ENCODE peak calls at places on chromosomes 5 and 9, in four cellular contexts. O is ovary, G is HL-60, Q is AG09309. M is an unnamed sample.

GRCh38 chr5:160496784-160497183 is 75.1 kb downstream of the PTTG1 start:
- DNase-seq in O (no peak), G (no peak), Q (no peak), M (no peak)

GRCh38 chr9:87883990-87884389 is 1.3 kb downstream of the SPATA31E1 start:
- DNase-seq in O (no peak), G (no peak), Q (no peak), M (no peak)

GRCh38 chr9:110370316-110370715 is 32.7 kb upstream of the TXNDC8 start:
- DNase-seq in O (no peak), G (no peak), Q (peak), M (no peak)

GRCh38 chr9:108855888-108856287 is at the start of gene ACTL7B:
- DNase-seq in O (no peak), G (no peak), Q (no peak), M (no peak)

GRCh38 chr5:157857821-157858526 is 971 bp downstream of the CLINT1 start:
- DNase-seq in O (no peak), G (peak), Q (no peak), M (no peak)

GRCh38 chr5:173706700-173707099 is 90.2 kb upstream of the BOD1 start:
- DNase-seq in O (no peak), G (no peak), Q (no peak), M (no peak)

GRCh38 chr9:93894691-93895079 is 60.5 kb downstream of the BARX1 start:
- DNase-seq in O (no peak), G (no peak), Q (no peak), M (peak)

GRCh38 chr5:68464424-68464823 is 248.9 kb downstream of the PIK3R1 start:
- DNase-seq in O (no peak), G (peak), Q (no peak), M (peak)

GRCh38 chr9:136882109-136882946 is 4.0 kb upstream of the TRAF2 start:
- DNase-seq in O (no peak), G (no peak), Q (peak), M (peak)

GRCh38 chr9:92963831-92964606 is 16.7 kb downstream of the FGD3 start:
- DNase-seq in O (no peak), G (peak), Q (no peak), M (peak)

GRCh38 chr5:956178-956761 is 52.3 kb upstream of the NKD2 start:
- DNase-seq in O (no peak), G (no peak), Q (no peak), M (no peak)

GRCh38 chr5:124932791-124933600 is 186.6 kb upstream of the ZNF608 start:
- DNase-seq in O (no peak), G (no peak), Q (peak), M (no peak)

GRCh38 chr5:65779643-65780042 is 57.6 kb downstream of the NLN start:
- DNase-seq in O (no peak), G (no peak), Q (no peak), M (no peak)

GRCh38 chr5:1004598-1005361 is 3.8 kb upstream of the NKD2 start:
- DNase-seq in O (peak), G (peak), Q (no peak), M (peak)

DNA sequence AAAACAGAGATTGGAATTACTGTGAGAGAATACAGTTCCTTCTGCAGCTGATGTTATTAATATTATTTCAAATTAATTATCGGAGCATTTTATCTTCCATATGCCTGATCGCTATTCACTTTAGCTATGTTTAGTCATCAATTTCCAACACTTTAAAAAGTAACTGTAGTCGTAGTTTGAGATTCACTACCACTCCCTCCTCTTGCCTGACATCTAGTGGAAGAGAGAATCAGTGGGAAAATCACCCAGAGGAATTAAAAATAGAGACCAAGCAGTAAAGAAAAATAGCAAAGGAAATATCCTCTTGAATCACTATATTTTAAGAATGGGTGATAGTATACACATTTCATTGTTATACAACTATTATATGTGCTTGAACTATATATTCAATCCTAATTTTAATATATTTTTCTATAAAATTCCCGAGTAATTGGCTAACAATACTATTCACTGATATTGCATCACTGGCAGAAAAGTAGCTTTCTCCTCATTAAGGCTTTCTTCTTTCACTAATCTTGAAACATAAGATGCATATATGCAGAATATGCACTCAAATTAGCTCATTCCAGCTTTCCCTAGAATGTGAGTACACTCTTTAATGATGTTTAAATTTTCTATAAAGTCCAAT is 708.7 kb downstream of the CDH9 start:
- DNase-seq in O (no peak), G (no peak), Q (no peak), M (no peak)
- TF ChIP-seq CTCF in O (no peak), G (peak), Q (peak), M (no peak)

GRCh38 chr5:8842906-8843590 is 702.8 kb downstream of the SEMA5A start:
- DNase-seq in O (no peak), G (no peak), Q (no peak), M (no peak)
- TF ChIP-seq CTCF in O (no peak), G (no peak), Q (peak), M (no peak)

DNA sequence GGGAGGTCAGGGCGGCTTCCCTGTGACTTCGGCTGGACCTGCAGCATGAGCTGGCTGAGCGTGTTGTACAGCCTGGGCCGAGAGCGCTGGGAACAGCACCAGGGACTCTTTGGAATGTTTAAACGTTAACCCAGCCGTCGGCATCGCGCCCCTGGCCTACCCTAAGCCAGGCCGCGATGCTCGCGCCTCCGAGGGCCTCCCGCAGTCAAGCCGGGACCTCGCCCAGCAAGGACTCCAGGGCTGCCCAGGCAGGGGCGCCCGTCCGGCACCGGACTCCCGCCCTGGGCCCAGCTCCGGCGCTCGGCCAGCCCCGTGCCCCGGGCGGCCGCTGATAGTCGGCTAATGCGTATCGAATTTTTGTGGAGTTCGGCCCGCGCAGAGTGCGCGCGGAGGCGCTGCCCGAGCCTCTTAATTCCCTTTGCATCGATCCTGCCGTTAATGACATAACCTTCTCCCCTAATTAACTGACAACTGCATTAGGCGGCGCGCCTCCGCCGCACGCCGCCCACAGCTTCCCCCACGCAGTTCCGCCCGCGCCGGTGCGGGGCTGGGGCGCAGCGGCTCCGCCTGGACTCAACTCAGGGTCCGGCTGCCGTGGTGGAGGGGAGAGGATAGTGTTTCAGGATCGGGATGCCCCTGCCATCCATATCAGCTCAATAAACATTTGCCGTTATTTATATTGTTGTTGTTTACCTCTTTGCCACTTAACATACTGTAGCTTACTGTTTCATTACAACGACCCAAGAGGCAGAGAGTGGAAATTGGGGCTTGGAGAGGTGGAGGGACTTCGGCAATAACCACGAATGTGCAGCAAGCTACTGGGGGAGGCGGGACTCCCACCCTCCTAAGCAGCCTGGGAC is 28.8 kb upstream of the CDC23 start:
- DNase-seq in O (no peak), G (peak), Q (no peak), M (no peak)
- TF ChIP-seq CTCF in O (no peak), G (no peak), Q (no peak), M (no peak)

GRCh38 chr9:120507936-120508510 is 71.9 kb downstream of the CDK5RAP2 start:
- DNase-seq in O (no peak), G (no peak), Q (no peak), M (no peak)

GRCh38 chr9:120500733-120501132 is 79.2 kb downstream of the CDK5RAP2 start:
- DNase-seq in O (no peak), G (no peak), Q (no peak), M (no peak)

GRCh38 chr9:120510816-120511215 is 69.2 kb downstream of the CDK5RAP2 start:
- DNase-seq in O (no peak), G (no peak), Q (no peak), M (no peak)

DNA sequence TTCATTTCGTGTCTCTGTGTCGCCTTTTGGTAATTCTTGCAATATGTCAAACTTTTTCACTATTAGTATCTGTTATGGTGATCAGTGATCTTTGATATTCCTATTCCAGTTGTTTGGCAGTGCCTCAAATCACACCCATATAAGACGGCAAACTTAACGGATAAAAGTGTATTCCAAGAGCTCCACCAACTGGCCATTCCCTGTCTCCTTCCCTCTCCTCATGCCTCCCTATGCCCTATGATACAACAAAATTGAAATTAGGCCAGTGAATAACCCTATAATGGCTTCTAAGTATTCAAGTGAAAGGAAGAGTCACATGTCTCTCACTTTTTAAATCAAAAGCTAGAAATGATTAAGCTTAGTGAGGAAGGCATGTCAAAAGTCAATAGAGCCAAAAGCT is 74.8 kb downstream of the CDK5RAP2 start:
- DNase-seq in O (no peak), G (no peak), Q (no peak), M (no peak)
- TF ChIP-seq CTCF in O (no peak), G (no peak), Q (peak), M (no peak)

DNA sequence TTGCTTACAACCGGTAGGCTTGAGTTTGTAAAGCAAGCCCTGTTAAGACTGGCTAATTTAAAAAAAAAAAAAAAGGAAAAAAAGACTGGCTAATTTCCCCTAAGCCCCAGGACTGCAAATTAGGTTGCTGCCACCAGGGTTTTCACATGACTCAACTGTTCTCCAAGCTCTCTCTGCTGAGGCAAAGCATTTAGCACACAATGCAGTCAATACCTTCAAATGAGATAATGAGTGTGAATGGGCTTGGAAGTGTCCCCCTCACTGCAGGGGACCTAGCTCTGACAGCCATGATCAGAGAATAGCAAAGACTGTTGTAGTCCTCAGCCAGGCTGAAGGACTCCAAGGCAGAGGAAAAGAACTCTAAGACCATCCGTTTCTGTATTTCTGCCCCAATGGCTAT is 42.8 kb upstream of the ZSWIM6 start:
- DNase-seq in O (no peak), G (no peak), Q (no peak), M (no peak)
- TF ChIP-seq CTCF in O (no peak), G (no peak), Q (peak), M (no peak)

DNA sequence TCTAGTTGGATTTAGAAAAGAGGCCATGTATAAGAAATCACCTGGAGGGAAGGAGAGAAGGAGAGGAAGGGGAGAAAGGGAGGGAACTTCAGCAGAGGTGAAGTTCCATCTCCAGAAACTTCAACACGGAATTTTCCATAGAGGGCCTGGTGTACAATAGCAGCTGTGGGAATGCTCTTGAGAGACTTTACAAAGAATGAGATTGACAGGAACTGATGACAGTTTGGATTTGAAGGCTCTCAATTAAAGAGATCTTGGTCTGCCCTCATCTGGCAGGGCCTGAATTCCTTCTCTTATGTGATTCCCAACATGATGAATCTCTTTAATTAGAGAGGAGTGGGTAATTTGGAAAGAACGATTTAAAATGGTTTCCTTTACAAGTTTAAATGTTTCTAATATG is 143.5 kb downstream of the MLLT3 start:
- DNase-seq in O (no peak), G (no peak), Q (no peak), M (no peak)
- TF ChIP-seq CTCF in O (no peak), G (no peak), Q (no peak), M (no peak)

GRCh38 chr5:130136300-130136699 is 232.0 kb downstream of the CHSY3 start:
- DNase-seq in O (no peak), G (no peak), Q (no peak), M (no peak)

GRCh38 chr5:130138406-130139060 is 234.3 kb downstream of the CHSY3 start:
- DNase-seq in O (no peak), G (no peak), Q (no peak), M (no peak)

GRCh38 chr5:130141689-130142320 is 237.5 kb downstream of the CHSY3 start:
- DNase-seq in O (no peak), G (no peak), Q (no peak), M (no peak)
- TF ChIP-seq CTCF in O (no peak), G (no peak), Q (peak), M (no peak)

GRCh38 chr5:73631500-73631899 is 5.5 kb downstream of the ARHGEF28 start:
- DNase-seq in O (no peak), G (no peak), Q (no peak), M (no peak)

GRCh38 chr5:73630760-73631159 is 4.8 kb downstream of the ARHGEF28 start:
- DNase-seq in O (no peak), G (no peak), Q (no peak), M (no peak)

GRCh38 chr5:73629456-73629855 is 3.5 kb downstream of the ARHGEF28 start:
- DNase-seq in O (no peak), G (no peak), Q (no peak), M (no peak)

GRCh38 chr5:73636408-73636807 is 10.4 kb downstream of the ARHGEF28 start:
- DNase-seq in O (no peak), G (no peak), Q (no peak), M (no peak)

GRCh38 chr5:73633060-73633459 is 7.1 kb downstream of the ARHGEF28 start:
- DNase-seq in O (no peak), G (no peak), Q (no peak), M (no peak)
- TF ChIP-seq CTCF in O (no peak), G (no peak), Q (no peak), M (no peak)

DNA sequence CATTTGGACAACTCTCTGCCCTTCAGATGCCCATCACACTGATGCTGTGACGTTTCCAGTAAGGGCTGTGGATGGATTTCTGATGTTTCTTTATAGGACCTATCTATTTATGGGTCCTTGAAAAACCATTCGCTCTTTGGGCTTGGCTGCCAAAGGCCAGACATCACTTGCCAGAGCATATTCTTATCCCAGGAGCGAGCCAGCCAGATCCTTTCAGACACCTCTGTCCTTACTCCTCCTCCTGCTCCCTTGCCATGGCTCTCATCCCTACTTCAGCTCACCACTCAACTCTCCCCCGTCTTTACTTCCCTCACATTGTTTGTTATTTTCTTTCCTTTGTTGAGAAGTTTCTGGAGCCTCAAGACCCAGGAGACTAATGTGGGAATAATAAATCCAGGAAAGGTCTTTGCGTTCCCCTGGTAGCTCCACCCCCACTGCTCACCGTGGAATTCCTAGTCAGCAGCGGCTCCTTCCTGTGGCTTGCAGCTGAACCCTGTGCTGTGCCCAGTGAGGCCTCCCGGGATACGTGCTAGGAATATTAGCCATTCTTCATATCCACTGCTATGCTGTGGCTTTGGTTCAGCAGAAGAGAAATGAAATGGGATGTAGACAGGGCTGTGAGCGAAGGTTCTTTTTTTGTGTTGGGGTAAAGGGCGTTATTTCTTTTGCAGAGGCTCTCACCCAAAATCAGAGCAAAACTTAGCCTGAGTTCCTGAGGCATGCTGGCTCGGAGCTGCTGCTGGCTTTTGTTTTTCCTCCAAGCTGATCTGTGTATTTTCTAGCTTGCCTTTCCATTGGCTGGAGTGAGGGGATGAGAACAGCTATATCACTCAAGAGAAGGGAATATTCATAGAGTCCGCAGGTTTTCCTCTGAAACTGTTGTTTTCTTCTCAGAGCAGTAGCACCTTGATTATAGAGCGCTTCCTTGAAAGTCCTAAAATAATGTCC is 171.1 kb downstream of the SAXO1 start:
- DNase-seq in O (peak), G (no peak), Q (no peak), M (no peak)
- TF ChIP-seq CTCF in O (no peak), G (no peak), Q (no peak), M (no peak)

DNA sequence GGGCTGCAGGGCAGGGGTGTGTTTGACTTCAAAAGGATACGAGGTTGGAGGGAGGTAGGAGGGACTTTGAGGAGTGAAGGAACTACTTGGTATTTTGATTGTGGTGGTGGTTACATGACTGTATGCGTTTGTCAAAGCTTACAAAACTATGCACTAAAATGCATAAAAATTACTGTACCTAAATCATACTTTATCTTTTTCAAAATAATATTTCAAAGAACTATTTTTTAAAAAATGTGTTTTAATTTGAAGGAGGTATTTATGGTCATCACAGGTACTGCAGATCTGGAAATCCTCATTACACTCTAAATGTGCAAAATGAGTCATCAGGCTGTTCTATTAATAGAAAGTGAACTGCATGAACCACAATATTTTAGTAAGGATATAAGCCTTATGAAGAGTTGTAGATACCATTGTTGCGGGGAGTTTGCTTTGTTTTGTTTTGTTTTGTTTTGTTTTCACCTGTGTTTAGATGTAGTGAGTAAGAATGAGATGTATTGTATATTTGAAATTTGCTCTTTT is 116.9 kb downstream of the ARRDC3 start:
- DNase-seq in O (no peak), G (no peak), Q (peak), M (no peak)
- TF ChIP-seq CTCF in O (no peak), G (no peak), Q (no peak), M (peak)

M was measured in CD14-positive monocyte.